ENCODE peak calls at places on chromosomes 5 and 9, in eight cellular contexts. E is heart right ventricle; X is CD8-positive, alpha-beta T cell; J is thyroid gland; Y is IMR-90; T is iPS DF 6.9; H is hepatocyte; G is body of pancreas. Z is an unnamed sample.

GRCh38 chr5:76689321-76690026 is 26.5 kb upstream of the F2R start:
- DNase-seq in Y (peak; percentile 96), J (no peak), G (no peak), H (no peak), X (no peak), E (no peak), T (no peak), Z (peak; percentile 41)

GRCh38 chr5:52922384-52922783 is 66.8 kb upstream of the ITGA2 start:
- DNase-seq in E (no peak), H (peak; percentile 57), J (no peak), G (peak; percentile 8), Y (peak; percentile 67), X (no peak), T (no peak), Z (peak; percentile 77)

GRCh38 chr9:133848471-133848870 is 110.3 kb upstream of the SARDH start:
- DNase-seq in H (no peak), E (no peak), X (no peak), Y (no peak), J (no peak), G (no peak), T (no peak), Z (no peak)

GRCh38 chr5:45639038-45639437 is 57.1 kb downstream of the HCN1 start:
- DNase-seq in Y (no peak), E (no peak), T (no peak), J (no peak), G (no peak), H (no peak), X (no peak), Z (peak; percentile 10)

GRCh38 chr9:98108540-98109031 is 10.4 kb downstream of the TRIM14 start:
- DNase-seq in J (no peak), Y (no peak), G (no peak), E (no peak), X (peak; percentile 30), H (no peak), T (no peak), Z (no peak)

GRCh38 chr5:37417347-37417746 is 38.2 kb downstream of the WDR70 start:
- DNase-seq in T (no peak), X (no peak), E (no peak), H (no peak), J (no peak), G (no peak), Y (no peak), Z (no peak)

GRCh38 chr5:111668713-111669112 is 88.3 kb downstream of the NREP start:
- DNase-seq in G (no peak), T (no peak), J (no peak), E (no peak), H (no peak), X (no peak), Y (peak; percentile 57), Z (no peak)

GRCh38 chr9:74777136-74777879 is 110.4 kb downstream of the TRPM6 start:
- DNase-seq in T (peak; percentile 16), H (peak; percentile 84), X (peak; percentile 75), Y (peak; percentile 54), G (peak; percentile 65), E (peak; percentile 62), J (peak; percentile 65), Z (peak; percentile 82)

GRCh38 chr9:8628771-8629170 is 829.2 kb upstream of the DMAC1 start:
- DNase-seq in J (no peak), Y (no peak), T (no peak), X (no peak), G (no peak), H (no peak), E (no peak), Z (no peak)

GRCh38 chr5:178308541-178309092 is 76.0 kb upstream of the PHYKPL start:
- DNase-seq in Y (no peak), G (no peak), J (peak; percentile 2), H (no peak), X (no peak), E (no peak), T (no peak), Z (no peak)

GRCh38 chr9:90724112-90724511 is 77.5 kb upstream of the SYK start:
- DNase-seq in X (no peak), G (no peak), E (no peak), H (no peak), J (no peak), Y (no peak), T (no peak), Z (no peak)

GRCh38 chr5:16937503-16938161 is 1.5 kb upstream of the MYO10 start:
- DNase-seq in X (no peak), E (no peak), T (no peak), Y (no peak), J (no peak), H (no peak), G (no peak), Z (no peak)
- H3K27ac ChIP-seq in X (no peak overlapping the region), E (no peak overlapping the region), T (no peak overlapping the region), Y (no peak overlapping the region), J (no peak overlapping the region), H (peak overlapping the region; percentile 33), G (peak overlapping the region; percentile 99), Z (no peak overlapping the region)

GRCh38 chr9:38012767-38013450 is 56.1 kb downstream of the SHB start:
- DNase-seq in Y (no peak), J (no peak), E (no peak), X (no peak), H (no peak), T (no peak), G (no peak), Z (no peak)
- H3K36me3 ChIP-seq in Y (peaks cover 49% of the 10 kb centered on the region), J (no peaks in the 10 kb centered on the region), E (no peaks in the 10 kb centered on the region), X (no peaks in the 10 kb centered on the region), H (no peaks in the 10 kb centered on the region), T (no peaks in the 10 kb centered on the region), G (no peaks in the 10 kb centered on the region), Z (no peaks in the 10 kb centered on the region)

DNA sequence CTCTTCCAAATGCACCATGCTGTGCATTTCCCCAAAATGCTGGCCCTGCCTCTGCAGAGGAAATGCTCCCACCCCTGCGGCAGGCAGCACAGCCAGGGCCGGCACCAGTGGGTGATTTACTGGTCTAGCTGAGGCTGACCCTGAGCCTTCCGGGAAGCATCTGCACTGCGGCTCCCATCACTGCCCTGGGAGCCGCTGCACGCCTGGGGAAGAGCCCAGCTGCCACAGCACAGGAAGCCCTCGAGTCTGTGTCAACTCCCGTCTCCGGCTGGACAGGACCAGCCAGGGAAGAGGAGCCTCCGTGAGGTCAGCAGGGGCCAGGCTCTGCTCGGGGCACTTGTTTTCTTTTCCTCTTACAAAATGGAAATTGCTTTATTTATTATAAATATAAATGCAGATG is 25.1 kb upstream of the EEIG1 start:
- DNase-seq in X (no peak), E (peak; percentile 47), Y (no peak), H (no peak), J (peak; percentile 62), T (no peak), G (peak; percentile 24), Z (peak; percentile 76)
- H3K27ac ChIP-seq in X (peak overlapping the region; percentile 38), E (no peak overlapping the region), Y (no peak overlapping the region), H (no peak overlapping the region), J (peak overlapping the region; percentile 77), T (no peak overlapping the region), G (peak overlapping the region; percentile 65), Z (no peak overlapping the region)

GRCh38 chr5:126488362-126489065 is 65.3 kb downstream of the GRAMD2B start:
- DNase-seq in E (no peak), J (no peak), X (no peak), H (no peak), G (no peak), T (no peak), Y (no peak), Z (peak; percentile 74)

GRCh38 chr5:126484248-126484647 is 61.0 kb downstream of the GRAMD2B start:
- DNase-seq in Y (no peak), E (no peak), G (no peak), T (no peak), X (no peak), H (no peak), J (no peak), Z (no peak)

GRCh38 chr5:126490167-126490937 is 67.1 kb downstream of the GRAMD2B start:
- DNase-seq in J (no peak), Y (no peak), X (no peak), H (no peak), E (no peak), T (no peak), G (no peak), Z (peak; percentile 58)

GRCh38 chr5:126486332-126486731 is 63.1 kb downstream of the GRAMD2B start:
- DNase-seq in E (no peak), Y (no peak), X (no peak), H (no peak), G (no peak), J (no peak), T (no peak), Z (no peak)

GRCh38 chr5:126487596-126487995 is 64.4 kb downstream of the GRAMD2B start:
- DNase-seq in E (no peak), Y (no peak), X (no peak), T (no peak), H (no peak), J (no peak), G (no peak), Z (no peak)
- H3K36me3 ChIP-seq in E (peaks cover 69% of the 10 kb centered on the region), Y (peaks cover 11% of the 10 kb centered on the region), X (peaks cover 8% of the 10 kb centered on the region), T (peaks cover 8% of the 10 kb centered on the region), H (no peaks in the 10 kb centered on the region), J (peaks cover 73% of the 10 kb centered on the region), G (no peaks in the 10 kb centered on the region), Z (peaks cover 9% of the 10 kb centered on the region)

DNA sequence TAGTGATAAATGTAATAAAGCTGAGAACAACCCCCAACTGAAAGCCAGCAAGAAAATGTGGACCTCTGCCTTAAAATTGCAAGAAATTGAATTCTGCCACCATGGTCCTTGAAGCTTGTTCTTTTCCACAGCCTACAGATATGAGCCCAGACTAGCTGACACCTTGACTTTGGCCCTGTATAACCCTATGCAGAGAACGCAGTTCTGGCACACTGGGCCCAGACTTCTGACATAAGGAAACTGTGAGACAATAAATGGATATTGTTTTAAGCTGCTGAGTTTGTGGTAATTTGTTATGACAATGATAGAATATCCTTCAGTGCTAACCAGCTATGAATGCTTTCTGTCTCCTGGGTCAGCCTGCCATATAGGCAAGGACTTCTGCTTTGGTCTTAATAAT is 315.6 kb upstream of the RIOK2 start:
- DNase-seq in H (no peak), X (no peak), J (no peak), G (no peak), E (no peak), T (no peak), Y (no peak), Z (no peak)
- H3K27ac ChIP-seq in H (no peak overlapping the region), X (no peak overlapping the region), J (no peak overlapping the region), G (no peak overlapping the region), E (no peak overlapping the region), T (no peak overlapping the region), Y (no peak overlapping the region), Z (no peak overlapping the region)

GRCh38 chr5:8150791-8151190 is 281.8 kb downstream of the MTRR start:
- DNase-seq in T (no peak), H (no peak), G (no peak), Y (no peak), J (no peak), E (no peak), X (no peak), Z (no peak)
- H3K36me3 ChIP-seq in T (no peaks in the 10 kb centered on the region), H (no peaks in the 10 kb centered on the region), G (no peaks in the 10 kb centered on the region), Y (no peaks in the 10 kb centered on the region), J (no peaks in the 10 kb centered on the region), E (no peaks in the 10 kb centered on the region), X (no peaks in the 10 kb centered on the region), Z (no peaks in the 10 kb centered on the region)